ENCODE peak calls at places on chromosome 2, in five cellular contexts. One of them, this sample, is unnamed.

GRCh38 chr2:5914831-5915611 is 222.8 kb downstream of the SOX11 start:
- DNase-seq in lower lobe of right lung: no peak
- DNase-seq in fibroblast of lung: peak
- DNase-seq in mucosa of descending colon: peak
- DNase-seq in IMR-90: peak
- DNase-seq in this sample: no peak

GRCh38 chr2:57804971-57805370 is 241.6 kb upstream of the VRK2 start:
- DNase-seq in lower lobe of right lung: no peak
- DNase-seq in fibroblast of lung: no peak
- DNase-seq in mucosa of descending colon: no peak
- DNase-seq in IMR-90: no peak
- DNase-seq in this sample: no peak

GRCh38 chr2:207502199-207502598 is 27.6 kb upstream of the CREB1 start:
- DNase-seq in lower lobe of right lung: no peak
- DNase-seq in fibroblast of lung: no peak
- DNase-seq in mucosa of descending colon: no peak
- DNase-seq in IMR-90: no peak
- DNase-seq in this sample: no peak

GRCh38 chr2:161245237-161245505 is 63.1 kb upstream of the PSMD14 start:
- DNase-seq in lower lobe of right lung: no peak
- DNase-seq in fibroblast of lung: no peak
- DNase-seq in mucosa of descending colon: no peak
- DNase-seq in IMR-90: no peak
- DNase-seq in this sample: no peak

GRCh38 chr2:238255146-238255545 is 15.3 kb upstream of the HES6 start:
- DNase-seq in lower lobe of right lung: peak
- DNase-seq in fibroblast of lung: no peak
- DNase-seq in mucosa of descending colon: no peak
- DNase-seq in IMR-90: no peak
- DNase-seq in this sample: no peak

GRCh38 chr2:240810199-240810598 is 9.8 kb downstream of the KIF1A start:
- DNase-seq in lower lobe of right lung: no peak
- DNase-seq in fibroblast of lung: no peak
- DNase-seq in mucosa of descending colon: no peak
- DNase-seq in IMR-90: no peak
- DNase-seq in this sample: no peak

GRCh38 chr2:37091873-37092272 is 7.6 kb downstream of the GPATCH11 start:
- DNase-seq in lower lobe of right lung: no peak
- DNase-seq in fibroblast of lung: no peak
- DNase-seq in mucosa of descending colon: no peak
- DNase-seq in IMR-90: no peak
- DNase-seq in this sample: no peak

GRCh38 chr2:38057651-38058410 is 18.1 kb downstream of the CYP1B1 start:
- DNase-seq in lower lobe of right lung: no peak
- DNase-seq in fibroblast of lung: peak
- DNase-seq in mucosa of descending colon: no peak
- DNase-seq in IMR-90: no peak
- DNase-seq in this sample: no peak

GRCh38 chr2:149093579-149093978 is 55.1 kb downstream of the LYPD6B start:
- DNase-seq in lower lobe of right lung: no peak
- DNase-seq in fibroblast of lung: no peak
- DNase-seq in mucosa of descending colon: no peak
- DNase-seq in IMR-90: no peak
- DNase-seq in this sample: no peak

GRCh38 chr2:127056631-127057370 is 50.2 kb downstream of the BIN1 start:
- DNase-seq in lower lobe of right lung: no peak
- DNase-seq in fibroblast of lung: no peak
- DNase-seq in mucosa of descending colon: no peak
- DNase-seq in IMR-90: no peak
- DNase-seq in this sample: no peak

GRCh38 chr2:100264651-100265050 is 57.6 kb downstream of the LONRF2 start:
- DNase-seq in lower lobe of right lung: no peak
- DNase-seq in fibroblast of lung: no peak
- DNase-seq in mucosa of descending colon: no peak
- DNase-seq in IMR-90: no peak
- DNase-seq in this sample: no peak

GRCh38 chr2:217703999-217704398 is 298.8 kb downstream of the TNS1 start:
- DNase-seq in lower lobe of right lung: no peak
- DNase-seq in fibroblast of lung: no peak
- DNase-seq in mucosa of descending colon: no peak
- DNase-seq in IMR-90: no peak
- DNase-seq in this sample: no peak

GRCh38 chr2:218583983-218584850 is 15.6 kb downstream of the CNOT9 start:
- DNase-seq in lower lobe of right lung: no peak
- DNase-seq in fibroblast of lung: no peak
- DNase-seq in mucosa of descending colon: no peak
- DNase-seq in IMR-90: no peak
- DNase-seq in this sample: no peak

DNA sequence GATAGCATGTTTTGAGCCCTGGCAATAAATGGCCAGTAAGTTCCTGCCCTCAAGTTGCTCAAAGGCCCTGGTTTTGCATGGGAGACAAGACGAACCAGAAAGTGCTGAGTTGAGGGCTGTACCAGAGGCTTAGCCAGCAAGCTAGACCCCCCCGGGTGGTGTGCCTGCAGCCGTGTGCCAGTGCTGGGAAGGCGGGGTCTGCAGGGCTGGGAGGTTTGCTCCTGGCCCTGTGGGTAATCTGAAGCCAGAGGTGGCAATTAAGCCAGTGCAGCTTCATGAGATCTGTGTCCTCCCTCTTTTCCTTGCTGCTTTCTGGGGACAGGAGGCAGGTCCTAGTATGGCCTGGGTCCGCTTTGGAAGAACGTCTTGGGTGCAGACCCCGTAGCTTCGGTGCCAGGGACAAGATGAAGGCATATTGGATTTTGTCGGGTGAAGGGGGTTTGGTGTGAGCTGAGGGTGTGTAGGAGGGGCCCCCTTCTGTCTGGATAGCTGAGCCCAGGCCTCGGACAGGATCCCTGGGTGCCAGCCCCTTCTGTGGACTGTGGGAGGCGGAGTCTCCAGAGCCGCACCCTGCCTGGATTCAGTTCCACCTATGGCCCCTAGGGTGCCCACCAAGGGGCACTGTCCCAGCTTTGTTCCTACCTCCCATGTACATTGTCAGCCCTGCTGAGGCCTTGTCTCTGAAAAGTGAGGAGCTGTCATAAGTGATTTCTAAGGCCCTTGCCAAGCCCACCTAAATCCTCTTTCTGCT is 15.6 kb downstream of the ATOH8 start:
- DNase-seq in lower lobe of right lung: no peak
- DNase-seq in fibroblast of lung: no peak
- DNase-seq in mucosa of descending colon: no peak
- DNase-seq in IMR-90: no peak
- DNase-seq in this sample: no peak
- TF ChIP-seq CTCF in lower lobe of right lung: peak
- TF ChIP-seq CTCF in fibroblast of lung: peak
- TF ChIP-seq CTCF in mucosa of descending colon: no peak
- TF ChIP-seq CTCF in IMR-90: peak
- TF ChIP-seq CTCF in this sample: peak

DNA sequence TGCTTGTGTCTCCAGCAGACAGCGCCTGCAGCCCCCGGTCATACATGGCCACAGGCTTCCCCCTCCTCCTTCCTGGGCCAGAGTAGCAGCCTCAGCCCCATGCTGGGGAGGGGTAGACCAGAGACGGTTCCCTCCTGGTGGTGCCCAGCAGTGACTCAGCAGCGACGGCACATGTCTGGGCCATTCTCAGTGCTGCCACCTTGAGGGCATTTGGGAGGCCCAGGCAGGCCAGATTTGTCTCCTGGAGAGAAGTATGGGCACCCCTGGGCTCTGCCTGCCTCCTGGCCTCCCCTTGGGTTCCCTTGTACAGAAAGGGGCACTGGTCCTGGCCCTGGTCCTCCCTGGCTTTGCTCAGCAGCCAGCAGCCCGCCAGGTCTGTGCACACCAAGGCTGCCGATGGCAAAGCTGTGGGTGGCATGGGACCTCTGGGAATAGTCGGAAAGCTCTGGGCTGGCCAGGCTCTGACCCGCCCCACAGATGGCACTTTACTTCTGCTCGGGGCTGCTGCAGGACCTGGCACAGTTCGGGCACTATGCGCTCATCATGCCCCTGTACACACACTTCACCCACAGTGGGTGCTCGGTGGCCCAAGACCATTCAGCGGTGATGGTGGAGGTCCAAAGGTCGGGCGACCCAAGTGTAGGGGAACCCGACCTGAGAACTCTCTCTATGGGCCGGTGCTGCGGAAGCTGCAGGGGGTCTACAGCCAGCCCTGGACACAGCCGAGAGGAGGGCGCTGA is 11.4 kb upstream of the ALPI start:
- DNase-seq in lower lobe of right lung: peak
- DNase-seq in fibroblast of lung: peak
- DNase-seq in mucosa of descending colon: peak
- DNase-seq in IMR-90: peak
- DNase-seq in this sample: no peak
- TF ChIP-seq CTCF in lower lobe of right lung: peak
- TF ChIP-seq CTCF in fibroblast of lung: peak
- TF ChIP-seq CTCF in mucosa of descending colon: peak
- TF ChIP-seq CTCF in IMR-90: peak
- TF ChIP-seq CTCF in this sample: peak

GRCh38 chr2:88955607-88956006 is 264.1 kb downstream of the RPIA start:
- DNase-seq in lower lobe of right lung: no peak
- DNase-seq in fibroblast of lung: no peak
- DNase-seq in mucosa of descending colon: no peak
- DNase-seq in IMR-90: no peak
- DNase-seq in this sample: no peak

DNA sequence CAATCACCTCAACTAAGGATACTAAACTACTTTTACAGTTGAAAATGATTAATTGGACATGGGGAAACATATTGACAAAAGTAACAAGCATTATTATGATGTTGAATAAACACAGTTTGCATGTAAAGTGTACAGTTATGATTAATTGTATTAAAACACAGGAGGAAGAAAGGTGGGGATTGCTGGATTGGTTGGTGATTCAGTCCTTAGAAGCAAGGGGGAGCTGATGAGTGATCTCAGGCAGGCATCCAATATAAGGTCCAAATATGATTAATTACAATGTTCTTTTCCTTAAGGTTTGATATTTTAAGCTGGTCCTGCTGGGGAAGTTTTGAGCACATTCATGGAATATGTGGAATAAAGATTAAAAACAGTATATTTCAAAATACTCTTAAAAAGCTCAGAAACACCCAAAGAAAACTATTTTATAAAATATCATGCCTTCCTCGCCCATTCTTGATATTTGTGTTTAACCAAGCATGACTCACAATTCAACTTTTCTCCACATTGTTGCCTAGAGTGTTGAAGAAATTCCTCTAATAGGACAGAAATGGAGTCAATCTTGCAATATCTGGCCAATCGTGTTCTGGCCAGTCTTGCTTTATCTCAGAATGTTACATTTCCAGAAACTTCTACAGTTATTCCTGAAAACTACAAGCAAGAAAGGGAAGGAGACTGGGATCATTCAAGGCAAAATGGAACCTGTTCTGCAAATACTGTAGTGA is 268.2 kb downstream of the RPIA start:
- DNase-seq in lower lobe of right lung: no peak
- DNase-seq in fibroblast of lung: peak
- DNase-seq in mucosa of descending colon: no peak
- DNase-seq in IMR-90: peak
- DNase-seq in this sample: no peak
- TF ChIP-seq CTCF in lower lobe of right lung: no peak
- TF ChIP-seq CTCF in fibroblast of lung: no peak
- TF ChIP-seq CTCF in mucosa of descending colon: no peak
- TF ChIP-seq CTCF in IMR-90: no peak
- TF ChIP-seq CTCF in this sample: no peak

GRCh38 chr2:61762292-61762691 is 91.6 kb downstream of the FAM161A start:
- DNase-seq in lower lobe of right lung: no peak
- DNase-seq in fibroblast of lung: no peak
- DNase-seq in mucosa of descending colon: no peak
- DNase-seq in IMR-90: no peak
- DNase-seq in this sample: no peak

GRCh38 chr2:61769093-61769675 is 84.7 kb downstream of the FAM161A start:
- DNase-seq in lower lobe of right lung: no peak
- DNase-seq in fibroblast of lung: no peak
- DNase-seq in mucosa of descending colon: no peak
- DNase-seq in IMR-90: no peak
- DNase-seq in this sample: no peak

GRCh38 chr2:61759718-61760117 is 94.1 kb downstream of the FAM161A start:
- DNase-seq in lower lobe of right lung: no peak
- DNase-seq in fibroblast of lung: peak
- DNase-seq in mucosa of descending colon: no peak
- DNase-seq in IMR-90: peak
- DNase-seq in this sample: no peak

GRCh38 chr2:61763605-61764034 is 90.2 kb downstream of the FAM161A start:
- DNase-seq in lower lobe of right lung: peak
- DNase-seq in fibroblast of lung: peak
- DNase-seq in mucosa of descending colon: peak
- DNase-seq in IMR-90: peak
- DNase-seq in this sample: peak

DNA sequence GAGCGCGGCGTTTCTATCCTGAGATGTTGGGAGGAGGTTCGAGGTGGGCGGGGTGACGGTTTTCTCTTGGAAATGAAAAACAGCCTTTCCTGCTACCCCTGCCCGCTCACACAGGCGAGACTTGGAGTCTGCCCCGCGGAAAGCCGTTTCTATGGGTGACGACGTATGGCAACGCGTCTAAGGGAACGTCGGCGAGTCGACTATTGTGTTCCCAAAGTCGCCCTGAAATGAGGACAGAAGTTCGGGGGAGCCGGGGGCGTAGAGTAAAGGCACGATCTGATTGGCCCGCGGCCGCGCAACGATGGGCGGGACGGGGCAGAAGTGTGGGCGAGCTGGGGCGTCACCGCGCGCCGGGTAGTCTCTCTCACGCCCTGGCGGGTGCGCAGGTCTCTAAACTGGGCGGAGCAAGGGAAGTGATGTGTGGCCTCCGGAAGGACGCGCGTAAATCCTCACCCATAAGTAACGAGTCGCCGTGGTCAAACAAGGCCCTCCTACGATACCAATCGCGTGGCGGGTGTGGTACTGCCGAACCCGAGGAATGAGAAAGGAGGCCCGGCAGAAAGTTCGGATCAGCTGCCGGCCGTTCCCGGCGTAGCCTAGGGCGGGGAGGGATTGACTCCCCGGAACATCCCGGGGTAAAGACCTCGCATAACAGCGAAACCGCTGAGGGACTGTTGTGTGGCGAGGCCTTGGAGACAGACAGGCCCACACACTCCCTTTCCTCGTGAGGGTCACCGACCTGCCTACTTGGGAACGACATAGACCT is 89.6 kb downstream of the FAM161A start:
- DNase-seq in lower lobe of right lung: peak
- DNase-seq in fibroblast of lung: peak
- DNase-seq in mucosa of descending colon: peak
- DNase-seq in IMR-90: peak
- DNase-seq in this sample: peak
- TF ChIP-seq CTCF in lower lobe of right lung: no peak
- TF ChIP-seq CTCF in fibroblast of lung: no peak
- TF ChIP-seq CTCF in mucosa of descending colon: no peak
- TF ChIP-seq CTCF in IMR-90: no peak
- TF ChIP-seq CTCF in this sample: no peak